ENCODE peak calls at places on chromosomes 4 and X, in eight cellular contexts. P is heart right ventricle; L is fibroblast of lung; H is fibroblast of villous mesenchyme; O is CD8-positive, alpha-beta T cell; G is ovary; C is lower lobe of right lung; T is PC-3. V is an unnamed sample.

GRCh38 chrX:78708171-78708570 is 39.3 kb upstream of the LPAR4 start:
- DNase-seq in P (no peak), G (no peak), T (peak; percentile 63), H (peak; percentile 38), O (no peak), C (no peak), L (peak; percentile 38), V (peak; percentile 21)

GRCh38 chr4:78560296-78560963 is 8.9 kb downstream of the ANXA3 start:
- DNase-seq in L (peak; percentile 95), O (no peak), P (no peak), H (peak; percentile 92), C (no peak), G (no peak), T (peak; percentile 60), V (peak; percentile 89)

GRCh38 chr4:14853186-14853946 is 148.9 kb upstream of the CPEB2 start:
- DNase-seq in C (no peak), G (no peak), O (no peak), P (no peak), L (peak; percentile 96), H (peak; percentile 75), T (peak; percentile 62), V (peak; percentile 81)

GRCh38 chr4:19735012-19735411 is 516.7 kb upstream of the SLIT2 start:
- DNase-seq in P (no peak), H (peak; percentile 84), G (no peak), T (no peak), C (no peak), L (no peak), O (no peak), V (peak; percentile 28)

GRCh38 chr4:122865421-122865820 is 38.8 kb downstream of the FGF2 start:
- DNase-seq in H (no peak), G (no peak), C (no peak), L (no peak), O (no peak), P (no peak), T (no peak), V (no peak)

GRCh38 chr4:183249854-183250253 is 70.2 kb downstream of the CLDN22 start:
- DNase-seq in T (peak; percentile 50), C (no peak), L (peak; percentile 40), H (peak; percentile 48), P (no peak), G (no peak), O (no peak), V (peak; percentile 29)

GRCh38 chr4:149161247-149161646 is 654.4 kb downstream of the IQCM start:
- DNase-seq in H (no peak), T (peak; percentile 39), L (peak; percentile 94), P (no peak), O (no peak), G (no peak), C (no peak), V (peak; percentile 27)

GRCh38 chr4:128477540-128477939 is 189.9 kb upstream of the PGRMC2 start:
- DNase-seq in T (no peak), C (no peak), O (no peak), G (no peak), H (no peak), P (no peak), L (no peak), V (no peak)

GRCh38 chr4:176342384-176342783 is 22.6 kb downstream of the SPCS3 start:
- DNase-seq in O (no peak), C (no peak), L (no peak), P (no peak), T (no peak), G (no peak), H (no peak), V (no peak)

GRCh38 chr4:89899157-89899556 is 4.5 kb downstream of the MMRN1 start:
- DNase-seq in C (no peak), H (no peak), L (no peak), T (no peak), G (no peak), O (no peak), P (no peak), V (no peak)

GRCh38 chrX:153405426-153405825 is 4.3 kb upstream of the PNMA6E start:
- DNase-seq in L (no peak), H (no peak), O (no peak), G (no peak), T (no peak), C (no peak), P (no peak), V (no peak)

GRCh38 chrX:53125506-53125905 is 31.6 kb downstream of the KANTR start:
- DNase-seq in C (no peak), T (no peak), H (peak; percentile 17), L (no peak), G (no peak), P (no peak), O (no peak), V (peak; percentile 3)

GRCh38 chrX:40864972-40865371 is 129.6 kb upstream of the MED14 start:
- DNase-seq in L (peak; percentile 92), H (no peak), O (no peak), G (no peak), T (no peak), P (no peak), C (no peak), V (peak; percentile 74)

GRCh38 chrX:12984629-12985303 is 9.9 kb downstream of the TMSB4X start:
- DNase-seq in H (peak; percentile 54), L (peak; percentile 93), O (no peak), P (no peak), G (no peak), C (no peak), T (peak; percentile 95), V (peak; percentile 37)

GRCh38 chr4:54077812-54078211 is 13.4 kb upstream of the CHIC2 start:
- DNase-seq in H (no peak), O (no peak), C (no peak), L (peak; percentile 76), G (no peak), T (peak; percentile 70), P (no peak), V (no peak)

GRCh38 chr4:131531087-131531486 is 1618.0 kb upstream of the PCDH10 start:
- DNase-seq in P (no peak), C (no peak), O (no peak), T (no peak), G (no peak), H (no peak), L (no peak), V (no peak)

GRCh38 chr4:787561-787981 is 38.4 kb downstream of the CPLX1 start:
- DNase-seq in O (no peak), H (no peak), C (peak; percentile 35), T (no peak), G (peak; percentile 20), P (no peak), L (no peak), V (no peak)

GRCh38 chrX:138946941-138947340 is 235.4 kb upstream of the FGF13 start:
- DNase-seq in L (peak; percentile 39), O (no peak), T (peak; percentile 24), H (peak; percentile 37), G (no peak), P (no peak), C (no peak), V (no peak)

GRCh38 chrX:133563705-133564104 is 148.4 kb upstream of the GPC4 start:
- DNase-seq in C (no peak), T (no peak), L (no peak), G (no peak), H (no peak), O (no peak), P (no peak), V (no peak)

GRCh38 chr4:163540977-163541376 is 46.5 kb downstream of the TMA16 start:
- DNase-seq in L (peak; percentile 92), C (no peak), T (peak; percentile 77), P (no peak), G (no peak), H (peak; percentile 72), O (no peak), V (peak; percentile 78)

GRCh38 chr4:163540448-163540847 is 46.0 kb downstream of the TMA16 start:
- DNase-seq in P (no peak), C (no peak), G (no peak), T (peak; percentile 76), L (peak; percentile 40), H (no peak), O (no peak), V (no peak)

GRCh38 chr4:163548481-163549243 is 54.2 kb downstream of the TMA16 start:
- DNase-seq in G (no peak), P (no peak), H (peak; percentile 65), C (no peak), O (no peak), T (peak; percentile 65), L (peak; percentile 51), V (peak; percentile 40)

GRCh38 chr4:163542275-163542674 is 47.8 kb downstream of the TMA16 start:
- DNase-seq in G (no peak), L (peak; percentile 80), P (no peak), C (no peak), O (no peak), T (peak; percentile 81), H (peak; percentile 13), V (peak; percentile 68)

GRCh38 chr4:163544407-163545038 is 50.0 kb downstream of the TMA16 start:
- DNase-seq in L (peak; percentile 36), G (peak; percentile 52), T (peak; percentile 58), O (peak; percentile 51), H (peak; percentile 56), C (peak; percentile 66), P (peak; percentile 48), V (peak; percentile 77)
- H3K4me3 ChIP-seq in L (no peak overlapping the region), G (no peak overlapping the region), T (peak overlapping the region; percentile 29), O (peak overlapping the region; percentile 34), H (peak overlapping the region; percentile 48), C (peak overlapping the region; percentile 27), P (no peak overlapping the region), V (peak overlapping the region; percentile 31)

GRCh38 chr4:83961575-83961974 is 425.7 kb downstream of the GPAT3 start:
- DNase-seq in O (no peak), P (no peak), G (no peak), T (peak; percentile 55), H (no peak), C (no peak), L (peak; percentile 22), V (peak; percentile 11)
- TF ChIP-seq CTCF in O (no peak), P (no peak), G (no peak), T (peak; percentile 60), H (peak; percentile 5), C (no peak), L (no peak), V (peak; percentile 24)

GRCh38 chrX:154918060-154918483 is 31.9 kb downstream of the F8A1 start:
- DNase-seq in C (no peak), T (peak; percentile 84), O (no peak), L (peak; percentile 78), H (peak; percentile 85), P (no peak), G (peak; percentile 50), V (peak; percentile 85)
- H3K4me3 ChIP-seq in C (no peak overlapping the region), T (peak overlapping the region; percentile 34), O (peak overlapping the region; percentile 15), L (no peak overlapping the region), H (no peak overlapping the region), P (no peak overlapping the region), G (no peak overlapping the region), V (peak overlapping the region; percentile 26)

GRCh38 chr4:7238300-7238960 is 46.1 kb downstream of the SORCS2 start:
- DNase-seq in P (no peak), G (no peak), L (no peak), O (no peak), T (no peak), H (no peak), C (no peak), V (no peak)
- TF ChIP-seq CTCF in P (no peak), G (no peak), L (no peak), O (no peak), T (peak; percentile 47), H (no peak), C (no peak), V (peak; percentile 16)

V was measured in foreskin fibroblast.